ENCODE peak calls at places on chromosomes 5 and 9, in ten cellular contexts. One of them, this sample, is unnamed.

GRCh38 chr9:83596899-83597504 is 25.9 kb upstream of the IDNK start:
- DNase-seq in upper lobe of right lung: no peak
- DNase-seq in pancreas: peak; percentile 19
- DNase-seq in K562: peak; percentile 50
- DNase-seq in activated T-cell treated with anti-CD3 and anti-CD28 coated beads, Interleukin-2, amount 50 U/mL, for 1 hour: no peak
- DNase-seq in endothelial cell: peak; percentile 63
- DNase-seq in activated gamma-delta T cell treated with anti-CD3 and anti-CD28 coated beads, Interleukin-2, amount 50 U/mL, for 16 hours: peak; percentile 7
- DNase-seq in EH: peak; percentile 43
- DNase-seq in stimulated activated CD4-positive, alpha-beta T cell treated with anti-CD3 and anti-CD28 coated beads, TNF-alpha, amount 100 ng/mL, for 4 hours: no peak
- DNase-seq in GDM1: no peak
- DNase-seq in this sample: no peak

GRCh38 chr9:133160742-133161541 is 2.8 kb downstream of the GBGT1 start:
- DNase-seq in upper lobe of right lung: peak; percentile 81
- DNase-seq in pancreas: peak; percentile 61
- DNase-seq in K562: peak; percentile 66
- DNase-seq in activated T-cell treated with anti-CD3 and anti-CD28 coated beads, Interleukin-2, amount 50 U/mL, for 1 hour: peak; percentile 47
- DNase-seq in endothelial cell: peak; percentile 51
- DNase-seq in activated gamma-delta T cell treated with anti-CD3 and anti-CD28 coated beads, Interleukin-2, amount 50 U/mL, for 16 hours: no peak
- DNase-seq in EH: peak; percentile 73
- DNase-seq in stimulated activated CD4-positive, alpha-beta T cell treated with anti-CD3 and anti-CD28 coated beads, TNF-alpha, amount 100 ng/mL, for 4 hours: no peak
- DNase-seq in GDM1: peak; percentile 26
- DNase-seq in this sample: no peak

GRCh38 chr5:31124026-31124425 is 69.5 kb upstream of the CDH6 start:
- DNase-seq in upper lobe of right lung: no peak
- DNase-seq in pancreas: no peak
- DNase-seq in K562: no peak
- DNase-seq in activated T-cell treated with anti-CD3 and anti-CD28 coated beads, Interleukin-2, amount 50 U/mL, for 1 hour: no peak
- DNase-seq in endothelial cell: no peak
- DNase-seq in activated gamma-delta T cell treated with anti-CD3 and anti-CD28 coated beads, Interleukin-2, amount 50 U/mL, for 16 hours: no peak
- DNase-seq in EH: no peak
- DNase-seq in stimulated activated CD4-positive, alpha-beta T cell treated with anti-CD3 and anti-CD28 coated beads, TNF-alpha, amount 100 ng/mL, for 4 hours: no peak
- DNase-seq in GDM1: no peak
- DNase-seq in this sample: no peak

GRCh38 chr9:16413509-16414016 is 456.9 kb downstream of the BNC2 start:
- DNase-seq in upper lobe of right lung: no peak
- DNase-seq in pancreas: no peak
- DNase-seq in K562: no peak
- DNase-seq in activated T-cell treated with anti-CD3 and anti-CD28 coated beads, Interleukin-2, amount 50 U/mL, for 1 hour: no peak
- DNase-seq in endothelial cell: no peak
- DNase-seq in activated gamma-delta T cell treated with anti-CD3 and anti-CD28 coated beads, Interleukin-2, amount 50 U/mL, for 16 hours: no peak
- DNase-seq in EH: peak; percentile 96
- DNase-seq in stimulated activated CD4-positive, alpha-beta T cell treated with anti-CD3 and anti-CD28 coated beads, TNF-alpha, amount 100 ng/mL, for 4 hours: no peak
- DNase-seq in GDM1: no peak
- DNase-seq in this sample: peak; percentile 97

GRCh38 chr5:139271201-139272027 is 22.1 kb upstream of the MATR3 start:
- DNase-seq in upper lobe of right lung: no peak
- DNase-seq in pancreas: no peak
- DNase-seq in K562: no peak
- DNase-seq in activated T-cell treated with anti-CD3 and anti-CD28 coated beads, Interleukin-2, amount 50 U/mL, for 1 hour: no peak
- DNase-seq in endothelial cell: no peak
- DNase-seq in activated gamma-delta T cell treated with anti-CD3 and anti-CD28 coated beads, Interleukin-2, amount 50 U/mL, for 16 hours: no peak
- DNase-seq in EH: peak; percentile 91
- DNase-seq in stimulated activated CD4-positive, alpha-beta T cell treated with anti-CD3 and anti-CD28 coated beads, TNF-alpha, amount 100 ng/mL, for 4 hours: no peak
- DNase-seq in GDM1: peak; percentile 33
- DNase-seq in this sample: no peak

GRCh38 chr5:17785774-17786173 is 151.5 kb downstream of the TAF11L14 start:
- DNase-seq in upper lobe of right lung: no peak
- DNase-seq in pancreas: no peak
- DNase-seq in K562: no peak
- DNase-seq in activated T-cell treated with anti-CD3 and anti-CD28 coated beads, Interleukin-2, amount 50 U/mL, for 1 hour: no peak
- DNase-seq in endothelial cell: no peak
- DNase-seq in activated gamma-delta T cell treated with anti-CD3 and anti-CD28 coated beads, Interleukin-2, amount 50 U/mL, for 16 hours: no peak
- DNase-seq in EH: no peak
- DNase-seq in stimulated activated CD4-positive, alpha-beta T cell treated with anti-CD3 and anti-CD28 coated beads, TNF-alpha, amount 100 ng/mL, for 4 hours: no peak
- DNase-seq in GDM1: no peak
- DNase-seq in this sample: no peak

GRCh38 chr9:89452561-89452960 is 45.4 kb downstream of the SEMA4D start:
- DNase-seq in upper lobe of right lung: no peak
- DNase-seq in pancreas: no peak
- DNase-seq in K562: no peak
- DNase-seq in activated T-cell treated with anti-CD3 and anti-CD28 coated beads, Interleukin-2, amount 50 U/mL, for 1 hour: no peak
- DNase-seq in endothelial cell: no peak
- DNase-seq in activated gamma-delta T cell treated with anti-CD3 and anti-CD28 coated beads, Interleukin-2, amount 50 U/mL, for 16 hours: no peak
- DNase-seq in EH: no peak
- DNase-seq in stimulated activated CD4-positive, alpha-beta T cell treated with anti-CD3 and anti-CD28 coated beads, TNF-alpha, amount 100 ng/mL, for 4 hours: no peak
- DNase-seq in GDM1: no peak
- DNase-seq in this sample: no peak

GRCh38 chr5:132476853-132477729 is 13.5 kb downstream of the IRF1 start:
- DNase-seq in upper lobe of right lung: peak; percentile 53
- DNase-seq in pancreas: no peak
- DNase-seq in K562: no peak
- DNase-seq in activated T-cell treated with anti-CD3 and anti-CD28 coated beads, Interleukin-2, amount 50 U/mL, for 1 hour: peak; percentile 31
- DNase-seq in endothelial cell: no peak
- DNase-seq in activated gamma-delta T cell treated with anti-CD3 and anti-CD28 coated beads, Interleukin-2, amount 50 U/mL, for 16 hours: no peak
- DNase-seq in EH: no peak
- DNase-seq in stimulated activated CD4-positive, alpha-beta T cell treated with anti-CD3 and anti-CD28 coated beads, TNF-alpha, amount 100 ng/mL, for 4 hours: no peak
- DNase-seq in GDM1: no peak
- DNase-seq in this sample: no peak

GRCh38 chr5:132090107-132090506 is 16.5 kb downstream of the CSF2 start:
- DNase-seq in upper lobe of right lung: no peak
- DNase-seq in pancreas: no peak
- DNase-seq in K562: no peak
- DNase-seq in activated T-cell treated with anti-CD3 and anti-CD28 coated beads, Interleukin-2, amount 50 U/mL, for 1 hour: no peak
- DNase-seq in endothelial cell: no peak
- DNase-seq in activated gamma-delta T cell treated with anti-CD3 and anti-CD28 coated beads, Interleukin-2, amount 50 U/mL, for 16 hours: no peak
- DNase-seq in EH: peak; percentile 89
- DNase-seq in stimulated activated CD4-positive, alpha-beta T cell treated with anti-CD3 and anti-CD28 coated beads, TNF-alpha, amount 100 ng/mL, for 4 hours: no peak
- DNase-seq in GDM1: no peak
- DNase-seq in this sample: peak; percentile 44

GRCh38 chr9:114207034-114207815 is 51.9 kb downstream of the COL27A1 start:
- DNase-seq in upper lobe of right lung: no peak
- DNase-seq in pancreas: no peak
- DNase-seq in K562: no peak
- DNase-seq in activated T-cell treated with anti-CD3 and anti-CD28 coated beads, Interleukin-2, amount 50 U/mL, for 1 hour: no peak
- DNase-seq in endothelial cell: no peak
- DNase-seq in activated gamma-delta T cell treated with anti-CD3 and anti-CD28 coated beads, Interleukin-2, amount 50 U/mL, for 16 hours: no peak
- DNase-seq in EH: peak; percentile 79
- DNase-seq in stimulated activated CD4-positive, alpha-beta T cell treated with anti-CD3 and anti-CD28 coated beads, TNF-alpha, amount 100 ng/mL, for 4 hours: no peak
- DNase-seq in GDM1: no peak
- DNase-seq in this sample: no peak

GRCh38 chr9:14434971-14435718 is 121.2 kb upstream of the NFIB start:
- DNase-seq in upper lobe of right lung: no peak
- DNase-seq in pancreas: no peak
- DNase-seq in K562: no peak
- DNase-seq in activated T-cell treated with anti-CD3 and anti-CD28 coated beads, Interleukin-2, amount 50 U/mL, for 1 hour: no peak
- DNase-seq in endothelial cell: no peak
- DNase-seq in activated gamma-delta T cell treated with anti-CD3 and anti-CD28 coated beads, Interleukin-2, amount 50 U/mL, for 16 hours: no peak
- DNase-seq in EH: no peak
- DNase-seq in stimulated activated CD4-positive, alpha-beta T cell treated with anti-CD3 and anti-CD28 coated beads, TNF-alpha, amount 100 ng/mL, for 4 hours: no peak
- DNase-seq in GDM1: no peak
- DNase-seq in this sample: no peak

GRCh38 chr9:12878342-12878978 is 103.6 kb downstream of the LURAP1L start:
- DNase-seq in upper lobe of right lung: no peak
- DNase-seq in pancreas: no peak
- DNase-seq in K562: no peak
- DNase-seq in activated T-cell treated with anti-CD3 and anti-CD28 coated beads, Interleukin-2, amount 50 U/mL, for 1 hour: no peak
- DNase-seq in endothelial cell: no peak
- DNase-seq in activated gamma-delta T cell treated with anti-CD3 and anti-CD28 coated beads, Interleukin-2, amount 50 U/mL, for 16 hours: no peak
- DNase-seq in EH: no peak
- DNase-seq in stimulated activated CD4-positive, alpha-beta T cell treated with anti-CD3 and anti-CD28 coated beads, TNF-alpha, amount 100 ng/mL, for 4 hours: no peak
- DNase-seq in GDM1: no peak
- DNase-seq in this sample: no peak

GRCh38 chr9:117720555-117720954 is 16.4 kb downstream of the TLR4 start:
- DNase-seq in upper lobe of right lung: no peak
- DNase-seq in pancreas: no peak
- DNase-seq in K562: no peak
- DNase-seq in activated T-cell treated with anti-CD3 and anti-CD28 coated beads, Interleukin-2, amount 50 U/mL, for 1 hour: no peak
- DNase-seq in endothelial cell: no peak
- DNase-seq in activated gamma-delta T cell treated with anti-CD3 and anti-CD28 coated beads, Interleukin-2, amount 50 U/mL, for 16 hours: no peak
- DNase-seq in EH: peak; percentile 88
- DNase-seq in stimulated activated CD4-positive, alpha-beta T cell treated with anti-CD3 and anti-CD28 coated beads, TNF-alpha, amount 100 ng/mL, for 4 hours: no peak
- DNase-seq in GDM1: no peak
- DNase-seq in this sample: no peak

GRCh38 chr9:123278361-123278760 is 10.0 kb upstream of the STRBP start:
- DNase-seq in upper lobe of right lung: no peak
- DNase-seq in pancreas: no peak
- DNase-seq in K562: no peak
- DNase-seq in activated T-cell treated with anti-CD3 and anti-CD28 coated beads, Interleukin-2, amount 50 U/mL, for 1 hour: no peak
- DNase-seq in endothelial cell: no peak
- DNase-seq in activated gamma-delta T cell treated with anti-CD3 and anti-CD28 coated beads, Interleukin-2, amount 50 U/mL, for 16 hours: no peak
- DNase-seq in EH: no peak
- DNase-seq in stimulated activated CD4-positive, alpha-beta T cell treated with anti-CD3 and anti-CD28 coated beads, TNF-alpha, amount 100 ng/mL, for 4 hours: no peak
- DNase-seq in GDM1: no peak
- DNase-seq in this sample: no peak

GRCh38 chr5:171897231-171897630 is 109.2 kb downstream of the FBXW11 start:
- DNase-seq in upper lobe of right lung: no peak
- DNase-seq in pancreas: no peak
- DNase-seq in K562: no peak
- DNase-seq in activated T-cell treated with anti-CD3 and anti-CD28 coated beads, Interleukin-2, amount 50 U/mL, for 1 hour: no peak
- DNase-seq in endothelial cell: no peak
- DNase-seq in activated gamma-delta T cell treated with anti-CD3 and anti-CD28 coated beads, Interleukin-2, amount 50 U/mL, for 16 hours: no peak
- DNase-seq in EH: no peak
- DNase-seq in stimulated activated CD4-positive, alpha-beta T cell treated with anti-CD3 and anti-CD28 coated beads, TNF-alpha, amount 100 ng/mL, for 4 hours: no peak
- DNase-seq in GDM1: no peak
- DNase-seq in this sample: no peak

GRCh38 chr5:134649163-134649916 is 755 bp downstream of the SEC24A start:
- DNase-seq in upper lobe of right lung: no peak
- DNase-seq in pancreas: peak; percentile 59
- DNase-seq in K562: peak; percentile 51
- DNase-seq in activated T-cell treated with anti-CD3 and anti-CD28 coated beads, Interleukin-2, amount 50 U/mL, for 1 hour: no peak
- DNase-seq in endothelial cell: no peak
- DNase-seq in activated gamma-delta T cell treated with anti-CD3 and anti-CD28 coated beads, Interleukin-2, amount 50 U/mL, for 16 hours: no peak
- DNase-seq in EH: peak; percentile 37
- DNase-seq in stimulated activated CD4-positive, alpha-beta T cell treated with anti-CD3 and anti-CD28 coated beads, TNF-alpha, amount 100 ng/mL, for 4 hours: no peak
- DNase-seq in GDM1: no peak
- DNase-seq in this sample: no peak

GRCh38 chr5:68225188-68225910 is 9.8 kb downstream of the PIK3R1 start:
- DNase-seq in upper lobe of right lung: no peak
- DNase-seq in pancreas: peak; percentile 33
- DNase-seq in K562: no peak
- DNase-seq in activated T-cell treated with anti-CD3 and anti-CD28 coated beads, Interleukin-2, amount 50 U/mL, for 1 hour: no peak
- DNase-seq in endothelial cell: no peak
- DNase-seq in activated gamma-delta T cell treated with anti-CD3 and anti-CD28 coated beads, Interleukin-2, amount 50 U/mL, for 16 hours: no peak
- DNase-seq in EH: peak; percentile 93
- DNase-seq in stimulated activated CD4-positive, alpha-beta T cell treated with anti-CD3 and anti-CD28 coated beads, TNF-alpha, amount 100 ng/mL, for 4 hours: no peak
- DNase-seq in GDM1: no peak
- DNase-seq in this sample: peak; percentile 67

GRCh38 chr5:133735346-133735745 is 123.0 kb upstream of the FSTL4 start:
- DNase-seq in upper lobe of right lung: no peak
- DNase-seq in pancreas: no peak
- DNase-seq in K562: no peak
- DNase-seq in activated T-cell treated with anti-CD3 and anti-CD28 coated beads, Interleukin-2, amount 50 U/mL, for 1 hour: no peak
- DNase-seq in endothelial cell: no peak
- DNase-seq in activated gamma-delta T cell treated with anti-CD3 and anti-CD28 coated beads, Interleukin-2, amount 50 U/mL, for 16 hours: no peak
- DNase-seq in EH: peak; percentile 92
- DNase-seq in stimulated activated CD4-positive, alpha-beta T cell treated with anti-CD3 and anti-CD28 coated beads, TNF-alpha, amount 100 ng/mL, for 4 hours: no peak
- DNase-seq in GDM1: no peak
- DNase-seq in this sample: no peak

GRCh38 chr9:121393318-121393717 is 23.3 kb upstream of the STOM start:
- DNase-seq in upper lobe of right lung: no peak
- DNase-seq in pancreas: no peak
- DNase-seq in K562: no peak
- DNase-seq in activated T-cell treated with anti-CD3 and anti-CD28 coated beads, Interleukin-2, amount 50 U/mL, for 1 hour: no peak
- DNase-seq in endothelial cell: no peak
- DNase-seq in activated gamma-delta T cell treated with anti-CD3 and anti-CD28 coated beads, Interleukin-2, amount 50 U/mL, for 16 hours: no peak
- DNase-seq in EH: peak; percentile 77
- DNase-seq in stimulated activated CD4-positive, alpha-beta T cell treated with anti-CD3 and anti-CD28 coated beads, TNF-alpha, amount 100 ng/mL, for 4 hours: no peak
- DNase-seq in GDM1: peak; percentile 78
- DNase-seq in this sample: no peak

GRCh38 chr9:128702949-128703615 is 779 bp downstream of the PKN3 start:
- DNase-seq in upper lobe of right lung: peak; percentile 69
- DNase-seq in pancreas: peak; percentile 47
- DNase-seq in K562: peak; percentile 82
- DNase-seq in activated T-cell treated with anti-CD3 and anti-CD28 coated beads, Interleukin-2, amount 50 U/mL, for 1 hour: no peak
- DNase-seq in endothelial cell: no peak
- DNase-seq in activated gamma-delta T cell treated with anti-CD3 and anti-CD28 coated beads, Interleukin-2, amount 50 U/mL, for 16 hours: no peak
- DNase-seq in EH: peak; percentile 45
- DNase-seq in stimulated activated CD4-positive, alpha-beta T cell treated with anti-CD3 and anti-CD28 coated beads, TNF-alpha, amount 100 ng/mL, for 4 hours: no peak
- DNase-seq in GDM1: no peak
- DNase-seq in this sample: no peak

GRCh38 chr9:115353681-115354080 is 235.7 kb upstream of the TNC start:
- DNase-seq in upper lobe of right lung: no peak
- DNase-seq in pancreas: no peak
- DNase-seq in K562: no peak
- DNase-seq in activated T-cell treated with anti-CD3 and anti-CD28 coated beads, Interleukin-2, amount 50 U/mL, for 1 hour: no peak
- DNase-seq in endothelial cell: no peak
- DNase-seq in activated gamma-delta T cell treated with anti-CD3 and anti-CD28 coated beads, Interleukin-2, amount 50 U/mL, for 16 hours: no peak
- DNase-seq in EH: no peak
- DNase-seq in stimulated activated CD4-positive, alpha-beta T cell treated with anti-CD3 and anti-CD28 coated beads, TNF-alpha, amount 100 ng/mL, for 4 hours: no peak
- DNase-seq in GDM1: no peak
- DNase-seq in this sample: no peak

GRCh38 chr9:125950880-125951471 is 203.8 kb downstream of the PBX3 start:
- DNase-seq in upper lobe of right lung: no peak
- DNase-seq in pancreas: no peak
- DNase-seq in K562: no peak
- DNase-seq in activated T-cell treated with anti-CD3 and anti-CD28 coated beads, Interleukin-2, amount 50 U/mL, for 1 hour: no peak
- DNase-seq in endothelial cell: no peak
- DNase-seq in activated gamma-delta T cell treated with anti-CD3 and anti-CD28 coated beads, Interleukin-2, amount 50 U/mL, for 16 hours: no peak
- DNase-seq in EH: no peak
- DNase-seq in stimulated activated CD4-positive, alpha-beta T cell treated with anti-CD3 and anti-CD28 coated beads, TNF-alpha, amount 100 ng/mL, for 4 hours: no peak
- DNase-seq in GDM1: no peak
- DNase-seq in this sample: no peak

GRCh38 chr5:97547999-97548797 is 365.2 kb upstream of the RIOK2 start:
- DNase-seq in upper lobe of right lung: no peak
- DNase-seq in pancreas: no peak
- DNase-seq in K562: no peak
- DNase-seq in activated T-cell treated with anti-CD3 and anti-CD28 coated beads, Interleukin-2, amount 50 U/mL, for 1 hour: no peak
- DNase-seq in endothelial cell: no peak
- DNase-seq in activated gamma-delta T cell treated with anti-CD3 and anti-CD28 coated beads, Interleukin-2, amount 50 U/mL, for 16 hours: no peak
- DNase-seq in EH: peak; percentile 51
- DNase-seq in stimulated activated CD4-positive, alpha-beta T cell treated with anti-CD3 and anti-CD28 coated beads, TNF-alpha, amount 100 ng/mL, for 4 hours: no peak
- DNase-seq in GDM1: no peak
- DNase-seq in this sample: no peak

GRCh38 chr9:14343948-14344547 is 30.1 kb upstream of the NFIB start:
- DNase-seq in upper lobe of right lung: no peak
- DNase-seq in pancreas: no peak
- DNase-seq in K562: no peak
- DNase-seq in activated T-cell treated with anti-CD3 and anti-CD28 coated beads, Interleukin-2, amount 50 U/mL, for 1 hour: no peak
- DNase-seq in endothelial cell: peak; percentile 31
- DNase-seq in activated gamma-delta T cell treated with anti-CD3 and anti-CD28 coated beads, Interleukin-2, amount 50 U/mL, for 16 hours: no peak
- DNase-seq in EH: no peak
- DNase-seq in stimulated activated CD4-positive, alpha-beta T cell treated with anti-CD3 and anti-CD28 coated beads, TNF-alpha, amount 100 ng/mL, for 4 hours: no peak
- DNase-seq in GDM1: no peak
- DNase-seq in this sample: no peak

GRCh38 chr9:38737246-38737645 is 17.3 kb upstream of the FAM240B start:
- DNase-seq in upper lobe of right lung: no peak
- DNase-seq in pancreas: no peak
- DNase-seq in K562: no peak
- DNase-seq in activated T-cell treated with anti-CD3 and anti-CD28 coated beads, Interleukin-2, amount 50 U/mL, for 1 hour: no peak
- DNase-seq in endothelial cell: no peak
- DNase-seq in activated gamma-delta T cell treated with anti-CD3 and anti-CD28 coated beads, Interleukin-2, amount 50 U/mL, for 16 hours: no peak
- DNase-seq in EH: no peak
- DNase-seq in stimulated activated CD4-positive, alpha-beta T cell treated with anti-CD3 and anti-CD28 coated beads, TNF-alpha, amount 100 ng/mL, for 4 hours: no peak
- DNase-seq in GDM1: no peak
- DNase-seq in this sample: no peak

GRCh38 chr9:90953200-90953599 is 151.6 kb downstream of the SYK start:
- DNase-seq in upper lobe of right lung: no peak
- DNase-seq in pancreas: no peak
- DNase-seq in K562: no peak
- DNase-seq in activated T-cell treated with anti-CD3 and anti-CD28 coated beads, Interleukin-2, amount 50 U/mL, for 1 hour: no peak
- DNase-seq in endothelial cell: no peak
- DNase-seq in activated gamma-delta T cell treated with anti-CD3 and anti-CD28 coated beads, Interleukin-2, amount 50 U/mL, for 16 hours: no peak
- DNase-seq in EH: no peak
- DNase-seq in stimulated activated CD4-positive, alpha-beta T cell treated with anti-CD3 and anti-CD28 coated beads, TNF-alpha, amount 100 ng/mL, for 4 hours: no peak
- DNase-seq in GDM1: no peak
- DNase-seq in this sample: no peak

GRCh38 chr5:151557951-151558350 is 33.2 kb downstream of the FAT2 start:
- DNase-seq in upper lobe of right lung: no peak
- DNase-seq in pancreas: no peak
- DNase-seq in K562: no peak
- DNase-seq in activated T-cell treated with anti-CD3 and anti-CD28 coated beads, Interleukin-2, amount 50 U/mL, for 1 hour: no peak
- DNase-seq in endothelial cell: no peak
- DNase-seq in activated gamma-delta T cell treated with anti-CD3 and anti-CD28 coated beads, Interleukin-2, amount 50 U/mL, for 16 hours: no peak
- DNase-seq in EH: no peak
- DNase-seq in stimulated activated CD4-positive, alpha-beta T cell treated with anti-CD3 and anti-CD28 coated beads, TNF-alpha, amount 100 ng/mL, for 4 hours: no peak
- DNase-seq in GDM1: no peak
- DNase-seq in this sample: no peak

GRCh38 chr9:33453999-33454660 is 6.7 kb upstream of the AQP3 start:
- DNase-seq in upper lobe of right lung: no peak
- DNase-seq in pancreas: no peak
- DNase-seq in K562: no peak
- DNase-seq in activated T-cell treated with anti-CD3 and anti-CD28 coated beads, Interleukin-2, amount 50 U/mL, for 1 hour: no peak
- DNase-seq in endothelial cell: no peak
- DNase-seq in activated gamma-delta T cell treated with anti-CD3 and anti-CD28 coated beads, Interleukin-2, amount 50 U/mL, for 16 hours: no peak
- DNase-seq in EH: no peak
- DNase-seq in stimulated activated CD4-positive, alpha-beta T cell treated with anti-CD3 and anti-CD28 coated beads, TNF-alpha, amount 100 ng/mL, for 4 hours: no peak
- DNase-seq in GDM1: no peak
- DNase-seq in this sample: no peak